ENCODE peak calls at places on chromosomes 12 and 14, in ten cellular contexts. T is T-helper 1 cell, U is HuH-7.5, Z is right cardiac atrium, B is mammary epithelial cell, F is RKO, C is HAP-1, N is NCI-H1092 treated with DMSO at 0.1 percent for 48 hours, G is AG08395, S is NCI-H460. A is an unnamed sample.

GRCh38 chr12:67486671-67487070 is 161.9 kb upstream of the DYRK2 start:
- DNase-seq in T (no peak), U (no peak), Z (no peak), B (no peak), F (no peak), C (no peak), N (no peak), G (no peak), S (no peak), A (no peak)

GRCh38 chr14:62957562-62957961 is 87.7 kb downstream of the KCNH5 start:
- DNase-seq in T (no peak), U (no peak), Z (no peak), B (peak), F (peak), C (no peak), N (no peak), G (peak), S (no peak), A (no peak)

GRCh38 chr14:102622262-102622885 is 29.9 kb downstream of the RCOR1 start:
- DNase-seq in T (no peak), U (no peak), Z (no peak), B (no peak), F (no peak), C (peak), N (no peak), G (no peak), S (no peak), A (no peak)

GRCh38 chr14:97301931-97302559 is 504.9 kb downstream of the VRK1 start:
- DNase-seq in T (no peak), U (no peak), Z (no peak), B (no peak), F (no peak), C (no peak), N (no peak), G (no peak), S (no peak), A (no peak)

GRCh38 chr12:65638324-65638723 is 186.0 kb upstream of the HMGA2 start:
- DNase-seq in T (no peak), U (no peak), Z (no peak), B (no peak), F (peak), C (no peak), N (no peak), G (no peak), S (no peak), A (no peak)

GRCh38 chr12:108298761-108299275 is 40.3 kb downstream of the CMKLR1 start:
- DNase-seq in T (no peak), U (no peak), Z (peak), B (no peak), F (no peak), C (no peak), N (no peak), G (no peak), S (no peak), A (no peak)

GRCh38 chr12:114316076-114316475 is 89.9 kb downstream of the TBX5 start:
- DNase-seq in T (no peak), U (no peak), Z (no peak), B (no peak), F (peak), C (no peak), N (no peak), G (peak), S (no peak), A (no peak)

GRCh38 chr12:103833891-103834290 is 7.1 kb downstream of the NT5DC3 start:
- DNase-seq in T (no peak), U (no peak), Z (no peak), B (no peak), F (no peak), C (peak), N (peak), G (no peak), S (no peak), A (no peak)

GRCh38 chr14:55359307-55359706 is 52.3 kb downstream of the ATG14 start:
- DNase-seq in T (no peak), U (no peak), Z (no peak), B (no peak), F (no peak), C (no peak), N (no peak), G (no peak), S (no peak), A (no peak)

GRCh38 chr12:28424965-28425364 is 234.7 kb downstream of the CCDC91 start:
- DNase-seq in T (no peak), U (no peak), Z (peak), B (no peak), F (no peak), C (no peak), N (no peak), G (peak), S (no peak), A (no peak)

GRCh38 chr12:14366211-14366762 is 805 bp downstream of the ATF7IP start:
- DNase-seq in T (no peak), U (no peak), Z (no peak), B (no peak), F (peak), C (no peak), N (peak), G (no peak), S (peak), A (no peak)

GRCh38 chr14:34374998-34375740 is 86.9 kb downstream of the SPTSSA start:
- DNase-seq in T (no peak), U (no peak), Z (no peak), B (peak), F (peak), C (no peak), N (no peak), G (no peak), S (no peak), A (no peak)

GRCh38 chr12:52155048-52155868 is 36.6 kb downstream of the KRT80 start:
- DNase-seq in T (no peak), U (no peak), Z (no peak), B (peak), F (no peak), C (no peak), N (no peak), G (peak), S (no peak), A (no peak)